ENCODE peak calls at places on chromosomes 2 and 18, in four cellular contexts. H is Peyer's patch, L is tibial artery, N is lower lobe of right lung. S is an unnamed sample.

GRCh38 chr2:140876015-140876414 is 1254.8 kb downstream of the LRP1B start:
- DNase-seq in N (no peak), H (no peak), L (no peak), S (no peak)

GRCh38 chr2:21428754-21429153 is 305.0 kb downstream of the TDRD15 start:
- DNase-seq in N (no peak), H (no peak), L (no peak), S (no peak)

GRCh38 chr2:85794491-85795121 is 40.8 kb downstream of the ATOH8 start:
- DNase-seq in N (no peak), H (no peak), L (peak; percentile 74), S (no peak)

GRCh38 chr2:236928353-236929153 is 157.1 kb upstream of the COPS8 start:
- DNase-seq in N (no peak), L (no peak), H (no peak), S (no peak)

GRCh38 chr18:78666666-78667335 is 312.8 kb upstream of the SALL3 start:
- DNase-seq in N (no peak), H (no peak), L (no peak), S (no peak)

GRCh38 chr2:238231251-238231793 is 8.5 kb downstream of the HES6 start:
- DNase-seq in L (peak; percentile 91), N (peak; percentile 88), H (peak; percentile 76), S (no peak)

GRCh38 chr2:235170536-235171510 is 219.0 kb downstream of the SH3BP4 start:
- DNase-seq in H (no peak), N (no peak), L (no peak), S (no peak)

GRCh38 chr2:168500516-168500915 is 44.4 kb downstream of the CERS6 start:
- DNase-seq in N (no peak), L (no peak), H (no peak), S (no peak)

GRCh38 chr2:23375448-23375847 is 9.5 kb upstream of the KLHL29 start:
- DNase-seq in L (no peak), N (no peak), H (no peak), S (no peak)

GRCh38 chr2:173966274-173967098 is 1.3 kb upstream of the SP3 start:
- DNase-seq in L (no peak), H (no peak), N (no peak), S (no peak)

GRCh38 chr2:173983414-173983871 is 18.3 kb upstream of the SP3 start:
- DNase-seq in H (no peak), L (no peak), N (no peak), S (no peak)

GRCh38 chr2:229660951-229661350 is 53.4 kb downstream of the DNER start:
- DNase-seq in H (no peak), L (no peak), N (no peak), S (no peak)

GRCh38 chr2:136207665-136208064 is 89.7 kb upstream of the CXCR4 start:
- DNase-seq in N (no peak), H (no peak), L (no peak), S (no peak)

GRCh38 chr18:21735452-21736015 is 5.1 kb upstream of the MIB1 start:
- DNase-seq in N (peak; percentile 72), L (no peak), H (peak; percentile 78), S (no peak)

GRCh38 chr2:67065046-67065445 is 332.1 kb upstream of the ETAA1 start:
- DNase-seq in N (no peak), L (no peak), H (no peak), S (no peak)

GRCh38 chr2:225668606-225669266 is 269.2 kb downstream of the NYAP2 start:
- DNase-seq in H (no peak), N (no peak), L (no peak), S (no peak)

GRCh38 chr2:163312723-163313122 is 423.1 kb downstream of the FIGN start:
- DNase-seq in L (no peak), H (no peak), N (no peak), S (no peak)

GRCh38 chr2:9462872-9463697 is 11.3 kb upstream of the IAH1 start:
- DNase-seq in L (no peak), N (no peak), H (no peak), S (no peak)

GRCh38 chr2:98148968-98149697 is 62.2 kb downstream of the VWA3B start:
- DNase-seq in H (no peak), N (no peak), L (no peak), S (no peak)

GRCh38 chr2:81767173-81767720 is 1462.7 kb upstream of the LRRTM1 start:
- DNase-seq in N (no peak), H (no peak), L (no peak), S (no peak)

GRCh38 chr2:204171432-204171960 is 234.9 kb downstream of the ICOS start:
- DNase-seq in N (no peak), H (no peak), L (no peak), S (no peak)

GRCh38 chr2:239806758-239807434 is 218.2 kb downstream of the NDUFA10 start:
- DNase-seq in N (no peak), L (peak; percentile 53), H (peak; percentile 15), S (no peak)

GRCh38 chr2:196263181-196263747 is 91.9 kb upstream of the STK17B start:
- DNase-seq in L (no peak), H (no peak), N (no peak), S (no peak)

GRCh38 chr2:43228782-43229659 is 2.6 kb upstream of the ZFP36L2 start:
- DNase-seq in N (peak; percentile 4), L (no peak), H (no peak), S (no peak)

GRCh38 chr2:30385327-30385726 is 61.7 kb upstream of the LCLAT1 start:
- DNase-seq in N (no peak), L (no peak), H (no peak), S (no peak)

GRCh38 chr2:129936334-129936934 is 43.0 kb upstream of the RAB6C start:
- DNase-seq in H (no peak), N (no peak), L (no peak), S (no peak)

GRCh38 chr18:21264651-21265050 is 22.6 kb downstream of the GREB1L start:
- DNase-seq in N (no peak), H (no peak), L (no peak), S (no peak)

GRCh38 chr2:24766609-24767008 is 26.6 kb downstream of the PTRHD1 start:
- DNase-seq in H (no peak), L (no peak), N (no peak), S (no peak)

GRCh38 chr18:49859725-49860124 is 46.4 kb upstream of the ACAA2 start:
- DNase-seq in L (no peak), N (no peak), H (no peak), S (no peak)

GRCh38 chr2:96431319-96431718 is 73.8 kb downstream of the NEURL3 start:
- DNase-seq in N (no peak), L (no peak), H (no peak), S (no peak)

GRCh38 chr2:215677466-215677865 is 241.6 kb upstream of the FN1 start:
- DNase-seq in H (no peak), L (no peak), N (no peak), S (no peak)

GRCh38 chr18:67776929-67777328 is 260.4 kb upstream of the DSEL start:
- DNase-seq in H (no peak), L (no peak), N (no peak), S (no peak)

GRCh38 chr18:63433349-63433866 is 11.1 kb upstream of the VPS4B start:
- DNase-seq in H (no peak), N (no peak), L (no peak), S (no peak)

DNA sequence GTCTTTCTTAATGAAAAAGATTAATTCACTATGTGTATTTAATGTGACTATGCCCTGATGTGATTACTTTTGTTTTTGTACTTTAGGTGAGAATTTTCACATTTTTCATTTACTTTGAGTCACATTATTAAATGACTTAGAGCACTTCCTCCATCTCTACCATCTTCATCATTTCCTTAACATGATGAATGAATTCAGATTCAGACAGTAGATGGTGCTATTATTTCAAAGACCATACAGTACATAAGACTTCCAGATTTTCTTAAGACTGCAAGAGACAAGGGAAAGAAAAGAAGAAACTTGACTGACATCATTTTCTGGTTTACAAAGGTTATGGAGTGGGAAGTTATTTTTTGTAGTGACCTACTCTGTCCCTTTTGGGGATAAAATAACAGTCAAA is 1010.6 kb upstream of the NXPH2 start:
- DNase-seq in L (no peak), N (no peak), H (no peak), S (no peak)
- TF ChIP-seq CTCF in L (no peak), N (no peak), H (no peak), S (no peak)

DNA sequence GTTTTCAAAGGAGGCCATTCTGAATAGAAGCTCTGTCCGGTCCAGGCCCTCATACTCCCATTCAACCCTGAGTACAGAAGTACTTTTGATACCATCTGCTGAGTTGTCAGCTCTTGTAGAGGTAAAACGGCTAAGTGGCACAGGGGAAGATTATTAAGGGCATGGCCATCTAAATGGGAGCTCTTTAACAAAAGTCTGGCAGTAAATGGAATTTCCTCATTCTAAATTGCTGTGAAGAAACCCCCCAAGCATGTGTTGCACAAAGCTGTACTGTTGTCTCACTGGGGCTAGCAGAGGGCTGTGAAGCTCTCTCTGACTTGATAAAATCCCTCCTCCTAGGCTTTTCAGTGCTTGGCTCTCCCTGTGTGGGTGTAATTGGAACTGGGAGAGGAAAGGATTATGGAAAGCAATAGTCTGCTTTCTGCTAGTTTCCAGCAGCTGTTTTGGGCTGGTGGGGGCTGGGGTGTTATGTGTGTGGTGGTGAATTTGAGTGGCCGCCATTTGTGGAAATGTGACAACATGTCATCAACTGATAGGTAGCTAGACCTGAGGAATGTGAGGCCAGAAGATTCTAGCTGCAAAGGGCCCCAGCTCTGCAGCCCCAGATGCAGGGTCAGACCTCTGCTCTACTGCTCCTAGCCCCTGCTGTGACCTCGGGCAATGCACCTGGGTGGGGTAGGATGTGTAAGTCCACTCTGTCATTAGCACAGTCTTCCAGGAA is 65.1 kb downstream of the MAP4K4 start:
- DNase-seq in H (no peak), N (no peak), L (no peak), S (no peak)
- H3K27ac ChIP-seq in H (peak overlapping the region; percentile 5), N (no peak overlapping the region), L (peak overlapping the region; percentile 63), S (peak overlapping the region; percentile 27)

DNA sequence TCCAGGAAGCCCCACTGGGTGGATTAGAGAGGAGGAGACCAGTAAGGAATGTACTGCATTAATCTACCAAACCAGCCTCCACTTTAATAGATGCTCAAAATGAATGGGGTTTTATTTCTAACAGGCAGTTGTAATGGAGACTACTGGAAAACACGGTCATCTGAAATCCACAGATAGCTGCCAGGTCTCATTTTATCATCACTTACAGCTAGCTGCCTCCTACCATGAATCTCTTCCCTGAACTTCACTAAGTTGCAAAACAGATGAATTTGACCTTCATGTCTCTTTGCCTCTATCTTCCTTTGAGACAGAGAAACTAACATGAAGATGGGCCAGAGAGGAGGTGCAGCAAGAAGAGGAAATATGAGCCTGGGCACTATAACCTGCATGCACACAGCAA is 21.9 kb downstream of the ZBTB7C start:
- DNase-seq in L (no peak), H (no peak), N (no peak), S (no peak)
- TF ChIP-seq CTCF in L (no peak), H (no peak), N (no peak), S (no peak)

DNA sequence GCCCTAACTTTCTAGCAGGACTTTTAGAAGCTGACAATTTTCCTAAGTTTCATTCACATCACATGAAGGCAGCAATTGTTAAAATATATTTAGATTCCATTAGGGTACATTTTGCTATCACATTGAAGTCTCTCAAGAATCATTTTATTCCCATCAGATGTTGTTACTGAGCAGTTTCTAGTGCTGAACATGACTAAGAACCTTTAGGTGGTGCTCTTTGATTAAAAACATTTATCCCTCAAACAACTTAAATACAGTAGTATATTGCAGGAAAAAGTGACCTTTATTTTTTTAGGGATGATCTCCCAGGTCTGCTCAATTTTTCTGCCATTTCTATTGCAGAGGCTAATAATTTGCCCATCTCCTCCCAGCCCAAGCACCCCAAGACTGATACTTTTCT is 22.9 kb upstream of the NARS1 start:
- DNase-seq in L (no peak), N (no peak), H (no peak), S (no peak)
- H3K27ac ChIP-seq in L (no peak overlapping the region), N (no peak overlapping the region), H (no peak overlapping the region), S (no peak overlapping the region)

GRCh38 chr2:219638217-219638947 is 11.0 kb downstream of the SLC4A3 start:
- DNase-seq in H (no peak), L (peak; percentile 60), N (no peak), S (no peak)
- TF ChIP-seq CTCF in H (no peak), L (no peak), N (no peak), S (no peak)

S was measured in thoracic aorta.